ENCODE peak calls at places on chromosomes 12 and 14, in ten cellular contexts. K is GM06990; O is mucosa of descending colon; F is body of pancreas; Z is MM.1S; M is CD4-positive, CD25-positive, alpha-beta regulatory T cell; I is psoas muscle; B is cardiac muscle cell; Y is thyroid gland; E is BE2C. J is an unnamed sample. For H3K36me3, the result is how much of the 10 kb centered on the place peaks cover.

GRCh38 chr12:41141076-41141475 is 47.0 kb upstream of the PDZRN4 start:
- DNase-seq in K (no peak), O (no peak), F (no peak), Z (no peak), M (no peak), I (no peak), B (no peak), Y (no peak), E (no peak), J (no peak)

GRCh38 chr12:68198490-68199086 is 27.0 kb downstream of the IL26 start:
- DNase-seq in K (no peak), O (no peak), F (no peak), Z (no peak), M (no peak), I (no peak), B (no peak), Y (no peak), E (no peak), J (no peak)

GRCh38 chr14:95258754-95259593 is 60.7 kb downstream of the CLMN start:
- DNase-seq in K (no peak), O (no peak), F (no peak), Z (no peak), M (no peak), I (no peak), B (no peak), Y (no peak), E (no peak), J (no peak)

GRCh38 chr12:78431931-78432330 is 432.6 kb upstream of the SYT1 start:
- DNase-seq in K (no peak), O (no peak), F (no peak), Z (no peak), M (no peak), I (no peak), B (no peak), Y (no peak), E (no peak), J (no peak)

GRCh38 chr12:104596128-104596799 is 139.5 kb downstream of the CHST11 start:
- DNase-seq in K (no peak), O (no peak), F (peak), Z (no peak), M (no peak), I (peak), B (no peak), Y (no peak), E (no peak), J (peak)

GRCh38 chr12:131428086-131428685 is 282.7 kb upstream of the SFSWAP start:
- DNase-seq in K (no peak), O (no peak), F (no peak), Z (no peak), M (no peak), I (no peak), B (no peak), Y (no peak), E (no peak), J (peak)

GRCh38 chr14:68781161-68782021 is 11.5 kb downstream of the ZFP36L1 start:
- DNase-seq in K (no peak), O (peak), F (peak), Z (no peak), M (peak), I (no peak), B (no peak), Y (no peak), E (no peak), J (no peak)

GRCh38 chr14:76958020-76958965 is 70.2 kb downstream of the IRF2BPL start:
- DNase-seq in K (no peak), O (no peak), F (no peak), Z (no peak), M (no peak), I (no peak), B (no peak), Y (no peak), E (no peak), J (no peak)

GRCh38 chr14:100850841-100851585 is 25.1 kb downstream of the MEG3 start:
- DNase-seq in K (peak), O (peak), F (peak), Z (peak), M (peak), I (peak), B (peak), Y (peak), E (peak), J (peak)

GRCh38 chr12:109583733-109584132 is 10.1 kb downstream of the MVK start:
- DNase-seq in K (no peak), O (no peak), F (no peak), Z (no peak), M (no peak), I (no peak), B (no peak), Y (no peak), E (no peak), J (no peak)

GRCh38 chr12:116890330-116890729 is 9.1 kb upstream of the HRK start:
- DNase-seq in K (no peak), O (no peak), F (no peak), Z (no peak), M (no peak), I (no peak), B (no peak), Y (no peak), E (no peak), J (no peak)

GRCh38 chr12:90010089-90010488 is 301.5 kb upstream of the ATP2B1 start:
- DNase-seq in K (no peak), O (no peak), F (no peak), Z (no peak), M (no peak), I (no peak), B (no peak), Y (no peak), E (no peak), J (no peak)

GRCh38 chr12:89678225-89678624 is 30.4 kb downstream of the ATP2B1 start:
- DNase-seq in K (no peak), O (no peak), F (no peak), Z (no peak), M (no peak), I (no peak), B (no peak), Y (no peak), E (no peak), J (no peak)

GRCh38 chr12:131137836-131138637 is 184.3 kb downstream of the ADGRD1 start:
- DNase-seq in K (no peak), O (no peak), F (no peak), Z (no peak), M (no peak), I (no peak), B (no peak), Y (no peak), E (peak), J (no peak)

GRCh38 chr12:113399490-113399889 is 4.2 kb downstream of the SDS start:
- DNase-seq in K (no peak), O (no peak), F (no peak), Z (no peak), M (no peak), I (no peak), B (no peak), Y (no peak), E (no peak), J (no peak)

GRCh38 chr12:119202544-119202943 is 23.8 kb downstream of the HSPB8 start:
- DNase-seq in K (no peak), O (no peak), F (no peak), Z (no peak), M (no peak), I (no peak), B (no peak), Y (no peak), E (no peak), J (no peak)

GRCh38 chr12:67430708-67431335 is 161.7 kb downstream of the CAND1 start:
- DNase-seq in K (no peak), O (no peak), F (peak), Z (no peak), M (no peak), I (peak), B (peak), Y (no peak), E (no peak), J (peak)

GRCh38 chr14:63508033-63508432 is 35.1 kb downstream of the PPP2R5E start:
- DNase-seq in K (no peak), O (no peak), F (no peak), Z (no peak), M (no peak), I (no peak), B (no peak), Y (no peak), E (no peak), J (no peak)

GRCh38 chr14:93946104-93946503 is 19.0 kb downstream of the FAM181A start:
- DNase-seq in K (no peak), O (no peak), F (no peak), Z (no peak), M (no peak), I (no peak), B (no peak), Y (no peak), E (no peak), J (no peak)

GRCh38 chr12:80598004-80598606 is 109.3 kb upstream of the MYF6 start:
- DNase-seq in K (no peak), O (no peak), F (peak), Z (peak), M (no peak), I (no peak), B (peak), Y (peak), E (no peak), J (no peak)

GRCh38 chr14:96264850-96265249 is 8.8 kb downstream of the BDKRB1 start:
- DNase-seq in K (no peak), O (no peak), F (no peak), Z (no peak), M (no peak), I (no peak), B (no peak), Y (no peak), E (no peak), J (no peak)

GRCh38 chr12:76142305-76142704 is 57.8 kb upstream of the NAP1L1 start:
- DNase-seq in K (no peak), O (no peak), F (no peak), Z (no peak), M (no peak), I (no peak), B (no peak), Y (no peak), E (no peak), J (no peak)

GRCh38 chr14:104746951-104747481 is 5.9 kb upstream of the SIVA1 start:
- DNase-seq in K (no peak), O (peak), F (peak), Z (no peak), M (no peak), I (no peak), B (no peak), Y (peak), E (no peak), J (peak)

GRCh38 chr14:60723218-60724079 is 702 bp downstream of the SIX4 start:
- DNase-seq in K (peak), O (peak), F (peak), Z (peak), M (peak), I (peak), B (peak), Y (peak), E (peak), J (peak)

GRCh38 chr14:70601162-70601561 is 707 bp upstream of the MED6 start:
- DNase-seq in K (no peak), O (no peak), F (no peak), Z (no peak), M (no peak), I (no peak), B (no peak), Y (no peak), E (no peak), J (no peak)

GRCh38 chr12:83389237-83389996 is 702.7 kb downstream of the TMTC2 start:
- DNase-seq in K (no peak), O (peak), F (peak), Z (peak), M (no peak), I (no peak), B (peak), Y (peak), E (peak), J (no peak)

GRCh38 chr14:96407980-96408570 is 16.1 kb downstream of the AK7 start:
- DNase-seq in K (no peak), O (no peak), F (no peak), Z (no peak), M (no peak), I (no peak), B (no peak), Y (no peak), E (no peak), J (no peak)

GRCh38 chr14:94355191-94355794 is 32.2 kb upstream of the SERPINA6 start:
- DNase-seq in K (peak), O (peak), F (peak), Z (no peak), M (no peak), I (peak), B (peak), Y (peak), E (no peak), J (peak)

GRCh38 chr14:62087191-62087590 is 325.0 kb downstream of the SNAPC1 start:
- DNase-seq in K (no peak), O (no peak), F (no peak), Z (no peak), M (no peak), I (no peak), B (no peak), Y (no peak), E (no peak), J (no peak)

GRCh38 chr12:115474525-115475353 is 790.8 kb upstream of the TBX3 start:
- DNase-seq in K (no peak), O (no peak), F (no peak), Z (no peak), M (no peak), I (no peak), B (no peak), Y (no peak), E (no peak), J (no peak)

GRCh38 chr14:50533314-50533705 is 941 bp upstream of the MAP4K5 start:
- DNase-seq in K (peak), O (no peak), F (no peak), Z (peak), M (no peak), I (no peak), B (no peak), Y (no peak), E (no peak), J (no peak)

GRCh38 chr14:50347521-50347920 is 35.4 kb downstream of the DMAC2L start:
- DNase-seq in K (no peak), O (no peak), F (peak), Z (no peak), M (no peak), I (no peak), B (no peak), Y (peak), E (no peak), J (no peak)

GRCh38 chr14:101731187-101732080 is 30.1 kb upstream of the PPP2R5C start:
- DNase-seq in K (peak), O (peak), F (peak), Z (peak), M (peak), I (peak), B (no peak), Y (peak), E (no peak), J (peak)

GRCh38 chr14:78164226-78164853 is 5.8 kb upstream of the NRXN3 start:
- DNase-seq in K (no peak), O (peak), F (peak), Z (no peak), M (peak), I (no peak), B (peak), Y (peak), E (peak), J (no peak)

GRCh38 chr12:61848893-61849292 is 411.3 kb upstream of the USP15 start:
- DNase-seq in K (no peak), O (no peak), F (no peak), Z (no peak), M (no peak), I (no peak), B (no peak), Y (no peak), E (no peak), J (no peak)

GRCh38 chr12:70535896-70536374 is 101.3 kb downstream of the PTPRB start:
- DNase-seq in K (no peak), O (no peak), F (peak), Z (peak), M (no peak), I (no peak), B (no peak), Y (no peak), E (no peak), J (no peak)

GRCh38 chr12:52383331-52383730 is 2.1 kb downstream of the KRT84 start:
- DNase-seq in K (no peak), O (no peak), F (no peak), Z (no peak), M (no peak), I (no peak), B (no peak), Y (no peak), E (no peak), J (no peak)

GRCh38 chr14:39266589-39266870 is 32.8 kb downstream of the MIA2 start:
- DNase-seq in K (no peak), O (peak), F (peak), Z (no peak), M (no peak), I (peak), B (no peak), Y (peak), E (no peak), J (peak)

GRCh38 chr14:74898083-74898482 is 16.4 kb downstream of the DLST start:
- DNase-seq in K (no peak), O (no peak), F (no peak), Z (no peak), M (no peak), I (no peak), B (no peak), Y (no peak), E (no peak), J (no peak)

GRCh38 chr14:74896400-74896799 is 14.7 kb downstream of the DLST start:
- DNase-seq in K (no peak), O (no peak), F (no peak), Z (no peak), M (no peak), I (no peak), B (no peak), Y (no peak), E (no peak), J (no peak)

GRCh38 chr14:74902941-74903705 is 19.9 kb downstream of the RPS6KL1 start:
- DNase-seq in K (no peak), O (no peak), F (no peak), Z (no peak), M (no peak), I (no peak), B (no peak), Y (no peak), E (no peak), J (no peak)

GRCh38 chr14:74897642-74898041 is 15.9 kb downstream of the DLST start:
- DNase-seq in K (no peak), O (no peak), F (no peak), Z (no peak), M (no peak), I (no peak), B (no peak), Y (no peak), E (no peak), J (no peak)

GRCh38 chr14:74898694-74899093 is 17.0 kb downstream of the DLST start:
- DNase-seq in K (no peak), O (no peak), F (no peak), Z (no peak), M (no peak), I (no peak), B (no peak), Y (no peak), E (no peak), J (no peak)
- H3K36me3 ChIP-seq in K (under half), O (under half), F (under half), Z (under half), M (half or more), I (half or more), B (half or more), Y (half or more), E (half or more), J (half or more)

GRCh38 chr14:90416649-90417237 is 19.9 kb downstream of the CALM1 start:
- DNase-seq in K (no peak), O (no peak), F (no peak), Z (no peak), M (no peak), I (no peak), B (no peak), Y (no peak), E (no peak), J (no peak)
- H3K36me3 ChIP-seq in K (under half), O (under half), F (under half), Z (under half), M (under half), I (under half), B (under half), Y (under half), E (under half), J (under half)

GRCh38 chr12:66139328-66139727 is 8.8 kb upstream of the LLPH start:
- DNase-seq in K (no peak), O (no peak), F (no peak), Z (no peak), M (no peak), I (no peak), B (no peak), Y (no peak), E (no peak), J (no peak)
- H3K36me3 ChIP-seq in K (under half), O (under half), F (under half), Z (under half), M (half or more), I (half or more), B (under half), Y (under half), E (under half), J (half or more)

DNA sequence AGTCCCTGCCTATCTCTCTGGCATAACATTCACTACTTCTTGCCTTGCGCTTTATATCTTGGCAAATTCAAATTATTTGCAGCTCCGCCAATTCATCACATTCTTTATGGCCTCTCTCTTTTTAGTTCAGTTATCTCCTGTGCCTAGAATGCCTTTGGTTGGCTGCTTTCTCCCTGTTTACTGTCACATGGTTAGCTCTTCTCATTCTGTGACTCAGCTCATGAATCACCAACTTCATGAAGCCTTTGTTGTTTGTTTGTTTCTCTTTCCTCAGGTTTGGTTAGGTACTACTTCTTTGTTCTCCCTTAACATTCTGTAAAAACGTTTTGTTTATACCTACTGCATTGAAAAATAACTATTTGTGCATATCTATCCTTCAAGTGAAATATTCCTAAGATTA is 376.5 kb upstream of the GARIN6 start:
- DNase-seq in K (no peak), O (no peak), F (no peak), Z (no peak), M (no peak), I (no peak), B (no peak), Y (no peak), E (no peak), J (no peak)
- H3K36me3 ChIP-seq in K (under half), O (under half), F (under half), Z (under half), M (under half), I (under half), B (under half), Y (under half), E (under half), J (under half)

DNA sequence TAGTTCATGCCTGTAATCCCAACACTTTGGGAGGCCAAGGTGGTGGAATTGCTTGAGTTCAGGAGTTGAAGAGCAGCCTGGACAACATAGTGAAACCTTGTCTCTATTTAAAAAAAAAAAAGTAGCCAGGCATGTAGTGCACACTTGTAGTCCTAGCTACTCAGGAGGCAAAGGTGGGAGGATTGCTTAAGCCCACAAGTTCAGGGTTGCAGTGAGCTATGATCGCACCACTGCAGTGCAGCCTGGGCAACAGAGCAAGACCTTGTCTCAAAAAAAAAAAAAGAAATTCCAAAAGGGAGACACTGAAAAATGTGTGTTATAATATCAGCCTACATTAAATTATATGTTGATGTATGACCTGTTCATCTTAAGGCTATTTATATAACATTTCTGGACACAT is 14.7 kb downstream of the TMPO start:
- DNase-seq in K (no peak), O (no peak), F (no peak), Z (no peak), M (no peak), I (no peak), B (no peak), Y (no peak), E (no peak), J (no peak)
- H3K36me3 ChIP-seq in K (under half), O (under half), F (under half), Z (under half), M (half or more), I (under half), B (under half), Y (under half), E (half or more), J (under half)

GRCh38 chr12:46219892-46220655 is 48.8 kb downstream of the SLC38A1 start:
- DNase-seq in K (no peak), O (peak), F (no peak), Z (no peak), M (peak), I (no peak), B (no peak), Y (no peak), E (no peak), J (no peak)
- H3K36me3 ChIP-seq in K (under half), O (under half), F (under half), Z (under half), M (under half), I (under half), B (under half), Y (under half), E (under half), J (under half)

GRCh38 chr12:45850302-45850701 is 120.8 kb downstream of the ARID2 start:
- DNase-seq in K (no peak), O (no peak), F (no peak), Z (no peak), M (no peak), I (no peak), B (no peak), Y (no peak), E (no peak), J (no peak)
- H3K36me3 ChIP-seq in K (under half), O (under half), F (under half), Z (under half), M (half or more), I (half or more), B (half or more), Y (under half), E (under half), J (under half)

J was measured in tibial artery.